ENCODE peak calls at places on chromosomes 1 and 21, in nine cellular contexts. Y, S, F, Q, Z, L, G, T and B are unnamed samples.
A peak's percentile ranks its signal among the peaks of the same experiment; 100 is the strongest.

GRCh38 chr1:207115269-207115668 is 11.2 kb downstream of the C4BPA start:
- DNase-seq in Y (no peak), S (no peak), F (no peak), Q (no peak), Z (no peak), L (no peak), G (no peak), T (no peak), B (no peak)

GRCh38 chr1:117686907-117687306 is 81.1 kb downstream of the TENT5C start:
- DNase-seq in Y (no peak), S (no peak), F (no peak), Q (no peak), Z (no peak), L (peak; percentile 85), G (no peak), T (no peak), B (no peak)

GRCh38 chr1:7628273-7628672 is 142.8 kb upstream of the VAMP3 start:
- DNase-seq in Y (no peak), S (no peak), F (no peak), Q (no peak), Z (no peak), L (no peak), G (no peak), T (no peak), B (no peak)

GRCh38 chr1:29783501-29784275 is 547.4 kb downstream of the PTPRU start:
- DNase-seq in Y (no peak), S (no peak), F (no peak), Q (peak; percentile 4), Z (no peak), L (no peak), G (no peak), T (no peak), B (no peak)

GRCh38 chr1:70042090-70042716 is 163.2 kb downstream of the LRRC40 start:
- DNase-seq in Y (no peak), S (peak; percentile 30), F (no peak), Q (no peak), Z (no peak), L (peak; percentile 57), G (no peak), T (no peak), B (no peak)

GRCh38 chr1:92690212-92690906 is 94.5 kb downstream of the EVI5 start:
- DNase-seq in Y (no peak), S (no peak), F (no peak), Q (no peak), Z (no peak), L (no peak), G (no peak), T (no peak), B (no peak)

GRCh38 chr1:55870076-55870475 is 654.9 kb upstream of the USP24 start:
- DNase-seq in Y (no peak), S (no peak), F (no peak), Q (no peak), Z (no peak), L (no peak), G (no peak), T (no peak), B (no peak)

GRCh38 chr1:43994794-43995790 is 3.7 kb downstream of the CCDC24 start:
- DNase-seq in Y (no peak), S (peak; percentile 69), F (no peak), Q (no peak), Z (no peak), L (peak; percentile 12), G (peak; percentile 39), T (peak; percentile 77), B (no peak)

GRCh38 chr1:103106426-103107321 is 1.6 kb downstream of the COL11A1 start:
- DNase-seq in Y (no peak), S (peak; percentile 58), F (peak; percentile 28), Q (peak; percentile 20), Z (no peak), L (peak; percentile 64), G (no peak), T (peak; percentile 70), B (peak; percentile 6)

GRCh38 chr1:8625981-8626898 is 191.2 kb downstream of the RERE start:
- DNase-seq in Y (peak; percentile 68), S (peak; percentile 38), F (no peak), Q (no peak), Z (no peak), L (peak; percentile 93), G (no peak), T (no peak), B (no peak)

GRCh38 chr21:42652527-42653491 is 612 bp upstream of the PDE9A start:
- DNase-seq in Y (no peak), S (no peak), F (peak; percentile 43), Q (peak; percentile 75), Z (no peak), L (peak; percentile 90), G (no peak), T (no peak), B (no peak)

GRCh38 chr1:180953791-180954721 is 41.4 kb downstream of the KIAA1614 start:
- DNase-seq in Y (peak; percentile 45), S (no peak), F (peak; percentile 49), Q (peak; percentile 46), Z (peak; percentile 53), L (peak; percentile 12), G (peak; percentile 56), T (no peak), B (no peak)

GRCh38 chr1:89259283-89259971 is 13.2 kb downstream of the GBP5 start:
- DNase-seq in Y (no peak), S (peak; percentile 14), F (no peak), Q (no peak), Z (no peak), L (no peak), G (peak; percentile 83), T (no peak), B (peak; percentile 88)

GRCh38 chr1:235270625-235271024 is 57.4 kb downstream of the ARID4B start:
- DNase-seq in Y (peak; percentile 16), S (no peak), F (no peak), Q (no peak), Z (no peak), L (peak; percentile 47), G (no peak), T (no peak), B (no peak)

GRCh38 chr21:31571879-31572278 is 87.6 kb upstream of the SOD1 start:
- DNase-seq in Y (no peak), S (no peak), F (no peak), Q (no peak), Z (no peak), L (no peak), G (no peak), T (no peak), B (no peak)

GRCh38 chr1:243364330-243364729 is 108.5 kb downstream of the SDCCAG8 start:
- DNase-seq in Y (no peak), S (no peak), F (no peak), Q (no peak), Z (no peak), L (no peak), G (no peak), T (no peak), B (no peak)

GRCh38 chr1:34781071-34781843 is at the start of gene GJB3:
- DNase-seq in Y (no peak), S (no peak), F (peak; percentile 16), Q (no peak), Z (no peak), L (no peak), G (no peak), T (peak; percentile 75), B (no peak)

GRCh38 chr1:45622267-45622890 is 1.5 kb downstream of the CCDC17 start:
- DNase-seq in Y (no peak), S (no peak), F (no peak), Q (no peak), Z (no peak), L (no peak), G (no peak), T (no peak), B (no peak)

GRCh38 chr1:92701147-92701546 is 83.8 kb downstream of the EVI5 start:
- DNase-seq in Y (peak; percentile 1), S (no peak), F (no peak), Q (no peak), Z (no peak), L (peak; percentile 6), G (no peak), T (no peak), B (peak; percentile 9)

GRCh38 chr21:33078907-33079582 is 9.1 kb downstream of the OLIG1 start:
- DNase-seq in Y (no peak), S (peak; percentile 81), F (no peak), Q (no peak), Z (no peak), L (peak; percentile 46), G (peak; percentile 76), T (peak; percentile 8), B (no peak)

GRCh38 chr1:38004284-38005101 is 821 bp downstream of the FHL3 start:
- DNase-seq in Y (no peak), S (no peak), F (peak; percentile 21), Q (no peak), Z (no peak), L (peak; percentile 62), G (peak; percentile 52), T (no peak), B (no peak)

GRCh38 chr1:210597555-210598134 is 268.9 kb downstream of the HHAT start:
- DNase-seq in Y (peak; percentile 79), S (peak; percentile 9), F (no peak), Q (no peak), Z (no peak), L (peak; percentile 95), G (no peak), T (peak; percentile 26), B (no peak)

GRCh38 chr1:107357381-107357780 is 216.5 kb downstream of the NTNG1 start:
- DNase-seq in Y (no peak), S (no peak), F (no peak), Q (no peak), Z (no peak), L (no peak), G (no peak), T (no peak), B (no peak)

GRCh38 chr1:108639899-108640560 is 20.9 kb downstream of the HENMT1 start:
- DNase-seq in Y (no peak), S (peak; percentile 12), F (no peak), Q (no peak), Z (no peak), L (no peak), G (peak; percentile 59), T (no peak), B (peak; percentile 84)

GRCh38 chr1:31753623-31754349 is 10.4 kb downstream of the ADGRB2 start:
- DNase-seq in Y (no peak), S (no peak), F (peak; percentile 30), Q (peak; percentile 28), Z (no peak), L (no peak), G (no peak), T (peak; percentile 28), B (no peak)

GRCh38 chr1:7300893-7301292 is 470.2 kb upstream of the VAMP3 start:
- DNase-seq in Y (no peak), S (no peak), F (no peak), Q (no peak), Z (no peak), L (peak; percentile 94), G (no peak), T (no peak), B (no peak)